ENCODE peak calls at places on chromosomes 4 and X, in eight cellular contexts. One of them, this sample, is unnamed.

GRCh38 chrX:506341-506740 is 119.6 kb upstream of the PPP2R3B start:
- DNase-seq in Caco-2: no peak
- DNase-seq in esophagus squamous epithelium: no peak
- DNase-seq in adipocyte: no peak
- DNase-seq in SW480: no peak
- DNase-seq in neural progenitor cell: no peak
- DNase-seq in CMK: no peak
- DNase-seq in AG04449: no peak
- DNase-seq in this sample: no peak

GRCh38 chr4:40672528-40673522 is 43.2 kb upstream of the RBM47 start:
- DNase-seq in SW480: peak
- DNase-seq in adipocyte: peak
- DNase-seq in CMK: no peak
- DNase-seq in esophagus squamous epithelium: no peak
- DNase-seq in AG04449: peak
- DNase-seq in Caco-2: peak
- DNase-seq in neural progenitor cell: peak
- DNase-seq in this sample: peak

GRCh38 chr4:1479454-1479853 is 73.2 kb upstream of the NKX1-1 start:
- DNase-seq in AG04449: no peak
- DNase-seq in CMK: no peak
- DNase-seq in esophagus squamous epithelium: no peak
- DNase-seq in SW480: no peak
- DNase-seq in adipocyte: no peak
- DNase-seq in Caco-2: no peak
- DNase-seq in neural progenitor cell: no peak
- DNase-seq in this sample: no peak

GRCh38 chrX:53321216-53321942 is 40.0 kb upstream of the IQSEC2 start:
- DNase-seq in CMK: no peak
- DNase-seq in Caco-2: no peak
- DNase-seq in neural progenitor cell: peak
- DNase-seq in SW480: no peak
- DNase-seq in AG04449: no peak
- DNase-seq in adipocyte: peak
- DNase-seq in esophagus squamous epithelium: no peak
- DNase-seq in this sample: no peak

GRCh38 chrX:45138525-45138924 is 62.2 kb downstream of the DIPK2B start:
- DNase-seq in CMK: no peak
- DNase-seq in AG04449: no peak
- DNase-seq in Caco-2: no peak
- DNase-seq in esophagus squamous epithelium: no peak
- DNase-seq in SW480: no peak
- DNase-seq in adipocyte: no peak
- DNase-seq in neural progenitor cell: no peak
- DNase-seq in this sample: no peak

GRCh38 chr4:139175647-139176298 is 1.2 kb downstream of the ELF2 start:
- DNase-seq in AG04449: no peak
- DNase-seq in esophagus squamous epithelium: no peak
- DNase-seq in CMK: no peak
- DNase-seq in adipocyte: peak
- DNase-seq in SW480: no peak
- DNase-seq in neural progenitor cell: peak
- DNase-seq in Caco-2: no peak
- DNase-seq in this sample: no peak

GRCh38 chrX:99184153-99184552 is 1225.9 kb downstream of the PCDH19 start:
- DNase-seq in adipocyte: no peak
- DNase-seq in Caco-2: peak
- DNase-seq in SW480: no peak
- DNase-seq in neural progenitor cell: no peak
- DNase-seq in CMK: no peak
- DNase-seq in esophagus squamous epithelium: no peak
- DNase-seq in AG04449: no peak
- DNase-seq in this sample: no peak

GRCh38 chr4:51995647-51996046 is 24.5 kb downstream of the LRRC66 start:
- DNase-seq in AG04449: no peak
- DNase-seq in Caco-2: no peak
- DNase-seq in CMK: no peak
- DNase-seq in neural progenitor cell: peak
- DNase-seq in SW480: no peak
- DNase-seq in adipocyte: no peak
- DNase-seq in esophagus squamous epithelium: no peak
- DNase-seq in this sample: no peak

GRCh38 chr4:69731261-69731660 is 29.2 kb downstream of the SULT1B1 start:
- DNase-seq in adipocyte: peak
- DNase-seq in SW480: no peak
- DNase-seq in CMK: no peak
- DNase-seq in neural progenitor cell: no peak
- DNase-seq in esophagus squamous epithelium: no peak
- DNase-seq in Caco-2: no peak
- DNase-seq in AG04449: no peak
- DNase-seq in this sample: no peak

GRCh38 chrX:37347420-37347819 is 1.7 kb upstream of the PRRG1 start:
- DNase-seq in SW480: no peak
- DNase-seq in esophagus squamous epithelium: no peak
- DNase-seq in Caco-2: peak
- DNase-seq in CMK: no peak
- DNase-seq in adipocyte: peak
- DNase-seq in AG04449: peak
- DNase-seq in neural progenitor cell: peak
- DNase-seq in this sample: peak

GRCh38 chr4:83454626-83455025 is 997 bp downstream of the HELQ start:
- DNase-seq in adipocyte: peak
- DNase-seq in SW480: no peak
- DNase-seq in CMK: no peak
- DNase-seq in Caco-2: no peak
- DNase-seq in neural progenitor cell: peak
- DNase-seq in esophagus squamous epithelium: no peak
- DNase-seq in AG04449: no peak
- DNase-seq in this sample: no peak

GRCh38 chr4:101191302-101192098 is 155.8 kb downstream of the PPP3CA start:
- DNase-seq in adipocyte: peak
- DNase-seq in Caco-2: no peak
- DNase-seq in SW480: no peak
- DNase-seq in neural progenitor cell: peak
- DNase-seq in esophagus squamous epithelium: no peak
- DNase-seq in AG04449: peak
- DNase-seq in CMK: peak
- DNase-seq in this sample: no peak

GRCh38 chr4:139329665-139330200 is 27.5 kb upstream of the NDUFC1 start:
- DNase-seq in adipocyte: no peak
- DNase-seq in Caco-2: no peak
- DNase-seq in AG04449: no peak
- DNase-seq in CMK: no peak
- DNase-seq in esophagus squamous epithelium: no peak
- DNase-seq in neural progenitor cell: no peak
- DNase-seq in SW480: no peak
- DNase-seq in this sample: no peak

GRCh38 chr4:185541251-185541671 is 6.0 kb upstream of the PDLIM3 start:
- DNase-seq in CMK: no peak
- DNase-seq in Caco-2: no peak
- DNase-seq in AG04449: no peak
- DNase-seq in adipocyte: no peak
- DNase-seq in neural progenitor cell: no peak
- DNase-seq in esophagus squamous epithelium: no peak
- DNase-seq in SW480: no peak
- DNase-seq in this sample: no peak

GRCh38 chrX:22165732-22166457 is 106.8 kb upstream of the CBLL2 start:
- DNase-seq in SW480: no peak
- DNase-seq in AG04449: peak
- DNase-seq in neural progenitor cell: no peak
- DNase-seq in adipocyte: peak
- DNase-seq in CMK: no peak
- DNase-seq in Caco-2: no peak
- DNase-seq in esophagus squamous epithelium: no peak
- DNase-seq in this sample: peak

GRCh38 chr4:25504932-25505636 is 128.0 kb downstream of the ANAPC4 start:
- DNase-seq in neural progenitor cell: no peak
- DNase-seq in SW480: no peak
- DNase-seq in adipocyte: no peak
- DNase-seq in Caco-2: no peak
- DNase-seq in esophagus squamous epithelium: no peak
- DNase-seq in AG04449: no peak
- DNase-seq in CMK: no peak
- DNase-seq in this sample: no peak

GRCh38 chrX:102154218-102154860 is 1.4 kb downstream of the BEX5 start:
- DNase-seq in neural progenitor cell: peak
- DNase-seq in AG04449: no peak
- DNase-seq in CMK: no peak
- DNase-seq in SW480: peak
- DNase-seq in esophagus squamous epithelium: no peak
- DNase-seq in adipocyte: no peak
- DNase-seq in Caco-2: no peak
- DNase-seq in this sample: no peak

GRCh38 chr4:146062325-146062715 is 113.2 kb upstream of the LSM6 start:
- DNase-seq in adipocyte: no peak
- DNase-seq in neural progenitor cell: no peak
- DNase-seq in Caco-2: no peak
- DNase-seq in AG04449: no peak
- DNase-seq in esophagus squamous epithelium: no peak
- DNase-seq in SW480: no peak
- DNase-seq in CMK: no peak
- DNase-seq in this sample: no peak

GRCh38 chrX:23885803-23886202 is 21.9 kb downstream of the APOO start:
- DNase-seq in Caco-2: no peak
- DNase-seq in adipocyte: no peak
- DNase-seq in esophagus squamous epithelium: no peak
- DNase-seq in SW480: no peak
- DNase-seq in AG04449: no peak
- DNase-seq in CMK: no peak
- DNase-seq in neural progenitor cell: no peak
- DNase-seq in this sample: no peak

GRCh38 chr4:47990145-47990544 is 26.3 kb downstream of the CNGA1 start:
- DNase-seq in esophagus squamous epithelium: no peak
- DNase-seq in Caco-2: peak
- DNase-seq in AG04449: no peak
- DNase-seq in SW480: no peak
- DNase-seq in CMK: no peak
- DNase-seq in adipocyte: no peak
- DNase-seq in neural progenitor cell: no peak
- DNase-seq in this sample: no peak

GRCh38 chrX:46574337-46574940 is 874 bp downstream of the CHST7 start:
- DNase-seq in neural progenitor cell: peak
- DNase-seq in adipocyte: peak
- DNase-seq in AG04449: no peak
- DNase-seq in Caco-2: no peak
- DNase-seq in esophagus squamous epithelium: no peak
- DNase-seq in CMK: peak
- DNase-seq in SW480: no peak
- DNase-seq in this sample: no peak

GRCh38 chr4:150139297-150139696 is 61.1 kb downstream of the DCLK2 start:
- DNase-seq in esophagus squamous epithelium: no peak
- DNase-seq in SW480: peak
- DNase-seq in AG04449: no peak
- DNase-seq in CMK: no peak
- DNase-seq in neural progenitor cell: no peak
- DNase-seq in adipocyte: no peak
- DNase-seq in Caco-2: no peak
- DNase-seq in this sample: peak